ENCODE peak calls at places on chromosomes 12 and 14, in six cellular contexts. Z is K562, N is SK-N-SH, B is GM12878, U is HepG2, D is H1. X is an unnamed sample.

GRCh38 chr12:20963762-20964161 is 153.3 kb downstream of the SLCO1B3 start:
- DNase-seq in Z (no peak), N (no peak), B (no peak), U (no peak), D (no peak), X (no peak)

GRCh38 chr14:61179776-61180398 is 101.3 kb downstream of the TMEM30B start:
- DNase-seq in Z (no peak), N (no peak), B (no peak), U (no peak), D (no peak), X (no peak)

GRCh38 chr14:78848234-78848820 is 678.2 kb downstream of the NRXN3 start:
- DNase-seq in Z (peak), N (peak), B (no peak), U (peak), D (peak), X (peak)

GRCh38 chr12:98373982-98374381 is 141.4 kb upstream of the TMPO start:
- DNase-seq in Z (no peak), N (no peak), B (no peak), U (no peak), D (no peak), X (no peak)

GRCh38 chr12:12432373-12432772 is 75.5 kb downstream of the BORCS5 start:
- DNase-seq in Z (no peak), N (no peak), B (no peak), U (no peak), D (no peak), X (no peak)

GRCh38 chr14:103563089-103563620 is 395 bp downstream of the COA8 start:
- DNase-seq in Z (peak), N (no peak), B (no peak), U (peak), D (no peak), X (no peak)

GRCh38 chr12:2179058-2179457 is 126.3 kb downstream of the CACNA1C start:
- DNase-seq in Z (no peak), N (no peak), B (no peak), U (no peak), D (no peak), X (no peak)

GRCh38 chr14:82778008-82778407 is 1244.4 kb upstream of the SEL1L start:
- DNase-seq in Z (no peak), N (no peak), B (no peak), U (no peak), D (no peak), X (no peak)

GRCh38 chr12:121295746-121296617 is 527 bp downstream of the CAMKK2 start:
- DNase-seq in Z (peak), N (peak), B (no peak), U (peak), D (peak), X (peak)

GRCh38 chr14:91911474-91912032 is 35.9 kb downstream of the FBLN5 start:
- DNase-seq in Z (peak), N (peak), B (peak), U (peak), D (no peak), X (peak)

GRCh38 chr12:30525171-30525570 is 170.5 kb downstream of the IPO8 start:
- DNase-seq in Z (peak), N (no peak), B (no peak), U (no peak), D (no peak), X (peak)

DNA sequence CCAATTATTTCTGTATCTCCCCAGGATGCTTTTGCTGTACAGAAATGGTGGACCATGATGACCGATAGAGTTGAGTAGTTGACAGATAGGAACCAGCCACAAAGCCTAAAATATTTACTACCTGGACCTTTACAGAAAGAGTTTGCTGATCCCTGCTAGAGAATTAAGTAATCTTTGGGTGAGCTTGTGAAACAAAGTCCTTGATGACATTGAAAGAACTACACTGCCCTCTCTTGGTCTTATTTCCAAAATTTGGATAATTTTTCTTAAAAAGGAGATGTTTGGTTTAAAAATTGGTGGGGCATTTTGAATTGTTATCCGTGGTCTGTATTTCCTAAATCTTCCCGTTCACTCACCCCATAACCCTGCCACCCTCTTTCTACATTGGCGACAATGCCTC is 13.7 kb upstream of the TCTN1 start:
- DNase-seq in Z (no peak), N (peak), B (no peak), U (peak), D (no peak), X (peak)
- TF ChIP-seq GABPA in Z (no peak), N (no peak), B (no peak), U (no peak), D (no peak), X (no peak)

DNA sequence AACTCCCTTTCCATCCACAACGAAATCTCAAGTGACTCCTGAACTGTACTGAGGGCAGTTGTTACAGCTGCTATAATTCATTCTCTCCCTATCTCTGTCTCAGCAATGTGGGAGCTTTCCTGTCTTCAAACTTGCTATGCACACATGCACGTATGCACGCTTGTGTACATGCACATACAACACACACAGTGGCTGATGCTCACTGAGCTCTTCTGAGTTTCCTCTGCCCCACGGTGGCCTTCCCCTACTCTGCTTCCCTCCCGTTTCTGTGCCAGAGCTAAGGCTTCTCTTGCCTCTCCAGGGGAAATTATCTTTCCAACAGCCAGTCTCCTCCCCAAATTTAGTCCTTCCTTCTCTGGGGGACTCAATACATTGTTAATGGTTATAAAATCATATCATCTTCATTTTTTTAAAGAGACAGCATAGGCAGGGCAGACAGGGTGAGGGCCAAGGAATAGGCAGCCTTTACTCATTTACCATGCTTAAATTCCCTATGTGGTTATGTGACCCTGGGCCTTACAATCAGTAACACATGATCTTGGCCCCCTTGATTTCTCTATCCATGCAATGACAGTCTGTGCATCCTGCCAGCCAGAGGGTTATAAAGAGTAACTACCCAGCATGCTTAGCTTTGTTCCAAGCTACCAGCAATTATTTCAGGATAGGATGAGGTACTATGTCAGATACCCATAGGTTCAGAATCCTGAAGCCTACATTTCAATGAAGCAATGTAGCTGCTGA is 111.8 kb upstream of the HMGA2 start:
- DNase-seq in Z (no peak), N (no peak), B (no peak), U (no peak), D (no peak), X (no peak)
- TF ChIP-seq GABPA in Z (no peak), N (no peak), B (no peak), U (no peak), D (no peak), X (no peak)

GRCh38 chr12:68612245-68612644 is 1.5 kb downstream of the RAP1B start:
- DNase-seq in Z (peak), N (no peak), B (no peak), U (no peak), D (no peak), X (no peak)
- TF ChIP-seq GABPA in Z (no peak), N (no peak), B (peak), U (no peak), D (no peak), X (no peak)

GRCh38 chr14:52458721-52459085 is 93.6 kb downstream of the TXNDC16 start:
- DNase-seq in Z (no peak), N (no peak), B (no peak), U (no peak), D (no peak), X (no peak)

GRCh38 chr14:52455291-52456088 is 96.8 kb downstream of the TXNDC16 start:
- DNase-seq in Z (no peak), N (no peak), B (no peak), U (no peak), D (no peak), X (no peak)
- TF ChIP-seq GABPA in Z (no peak), N (no peak), B (no peak), U (no peak), D (no peak), X (no peak)

DNA sequence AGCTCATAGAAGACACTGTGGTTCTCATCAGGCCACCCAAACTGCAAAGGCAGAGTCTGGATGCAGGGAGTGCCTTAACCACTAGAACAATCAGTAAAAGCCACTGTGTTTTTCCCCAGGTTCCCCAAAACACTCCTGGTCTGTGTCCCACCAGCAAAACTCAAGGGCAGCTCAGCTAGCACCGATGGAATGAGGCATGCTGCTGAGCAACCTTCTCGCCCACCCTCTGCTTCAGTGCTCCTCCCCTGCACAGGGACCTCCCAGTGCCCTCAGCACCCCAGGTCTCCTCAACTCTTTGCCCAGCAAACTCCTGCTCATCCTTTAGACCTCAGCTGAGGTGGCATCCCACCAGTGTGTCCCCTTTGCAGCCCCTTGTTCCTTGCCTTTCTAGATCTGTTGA is 4.0 kb downstream of the KRT77 start:
- DNase-seq in Z (no peak), N (no peak), B (no peak), U (no peak), D (no peak), X (no peak)
- TF ChIP-seq GABPA in Z (no peak), N (no peak), B (no peak), U (no peak), D (no peak), X (no peak)

DNA sequence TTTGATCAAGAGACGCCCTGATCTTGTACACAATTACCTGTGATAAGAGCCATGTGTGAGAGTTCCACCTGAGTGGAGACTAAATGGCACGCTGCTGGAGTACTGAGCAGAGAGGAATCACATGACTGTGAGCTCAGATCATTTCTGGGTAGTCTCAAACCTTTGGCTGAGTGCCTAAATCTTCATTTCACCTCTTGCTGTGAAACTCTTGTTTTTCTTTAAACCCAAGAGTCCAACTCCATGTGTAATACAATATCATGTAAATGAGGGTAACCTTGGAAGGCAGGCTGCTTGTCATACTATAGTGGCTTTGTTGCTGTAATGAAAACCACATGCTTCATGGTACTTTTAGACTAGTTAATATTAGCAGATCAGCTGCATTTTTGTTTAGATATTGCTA is 156.9 kb downstream of the CAND1 start:
- DNase-seq in Z (no peak), N (no peak), B (no peak), U (no peak), D (no peak), X (no peak)
- TF ChIP-seq GABPA in Z (no peak), N (no peak), B (no peak), U (no peak), D (no peak), X (no peak)

GRCh38 chr14:32702088-32702487 is 236.6 kb upstream of the NPAS3 start:
- DNase-seq in Z (no peak), N (no peak), B (no peak), U (no peak), D (no peak), X (no peak)

GRCh38 chr14:32701475-32701874 is 237.2 kb upstream of the NPAS3 start:
- DNase-seq in Z (no peak), N (no peak), B (no peak), U (no peak), D (no peak), X (no peak)

GRCh38 chr14:32702571-32702970 is 236.1 kb upstream of the NPAS3 start:
- DNase-seq in Z (no peak), N (no peak), B (no peak), U (no peak), D (no peak), X (no peak)

GRCh38 chr14:32706672-32707071 is 232.0 kb upstream of the NPAS3 start:
- DNase-seq in Z (no peak), N (no peak), B (no peak), U (no peak), D (no peak), X (no peak)

DNA sequence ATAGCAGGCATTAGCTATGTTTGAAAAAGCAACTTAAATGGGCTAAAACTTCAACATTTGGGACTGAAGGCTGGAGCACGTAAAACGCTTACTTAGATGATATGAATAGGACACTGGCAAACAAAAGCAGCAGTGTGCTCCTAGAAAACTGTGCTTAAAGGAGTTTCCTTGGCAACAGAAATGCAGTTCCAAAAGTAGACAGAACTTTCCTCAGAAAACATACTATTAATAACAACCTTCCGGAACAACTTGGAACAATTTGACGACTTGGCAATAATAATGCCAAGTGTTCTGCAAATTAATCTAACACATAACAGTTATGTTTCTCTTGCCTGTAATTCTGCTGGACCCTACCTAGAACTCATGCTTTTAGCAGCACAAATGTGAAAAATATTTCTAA is 235.4 kb upstream of the NPAS3 start:
- DNase-seq in Z (no peak), N (no peak), B (no peak), U (no peak), D (no peak), X (no peak)
- TF ChIP-seq GABPA in Z (no peak), N (no peak), B (no peak), U (no peak), D (no peak), X (no peak)

GRCh38 chr12:105455250-105455649 is 124.8 kb downstream of the C12orf75 start:
- DNase-seq in Z (no peak), N (no peak), B (no peak), U (no peak), D (no peak), X (no peak)
- TF ChIP-seq GABPA in Z (no peak), N (no peak), B (no peak), U (no peak), D (no peak), X (no peak)

GRCh38 chr14:71320734-71321555 is 413.7 kb downstream of the PCNX1 start:
- DNase-seq in Z (peak), N (peak), B (no peak), U (no peak), D (peak), X (peak)
- TF ChIP-seq GABPA in Z (no peak), N (no peak), B (no peak), U (no peak), D (no peak), X (no peak)

GRCh38 chr14:25375639-25376038 is 325.7 kb upstream of the STXBP6 start:
- DNase-seq in Z (no peak), N (no peak), B (no peak), U (no peak), D (no peak), X (no peak)

DNA sequence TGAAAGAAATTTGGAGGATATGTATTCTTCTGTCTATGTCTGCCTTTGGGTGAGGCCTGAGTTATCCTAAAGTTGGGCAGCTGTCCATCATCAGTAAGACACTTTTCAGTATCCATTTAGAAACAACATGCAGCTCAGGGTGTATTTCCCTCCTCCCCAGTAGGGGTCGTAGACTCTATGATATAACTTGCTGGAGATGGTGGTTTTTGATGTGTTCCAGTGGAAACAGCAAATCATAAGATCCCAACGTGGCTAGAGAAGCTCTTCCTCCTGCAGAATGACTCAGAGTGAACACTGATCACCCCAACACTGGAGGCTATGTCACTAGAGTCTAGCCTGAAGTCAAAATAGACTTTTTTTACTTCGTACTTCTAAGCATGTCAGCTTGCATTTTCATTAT is 331.6 kb upstream of the STXBP6 start:
- DNase-seq in Z (no peak), N (peak), B (no peak), U (peak), D (no peak), X (peak)
- TF ChIP-seq GABPA in Z (no peak), N (no peak), B (no peak), U (no peak), D (no peak), X (no peak)